ENCODE peak calls at places on chromosomes 7 and 10, in four cellular contexts. One of them, this sample, is unnamed.

GRCh38 chr10:112658900-112659328 is 211.9 kb downstream of the VTI1A start:
- DNase-seq in NCI-H2081: no peak
- DNase-seq in ELR: peak; percentile 47
- DNase-seq in Right ventricle myocardium superior: no peak
- DNase-seq in this sample: no peak

GRCh38 chr10:117694251-117694650 is 151.7 kb downstream of the EMX2 start:
- DNase-seq in NCI-H2081: no peak
- DNase-seq in ELR: no peak
- DNase-seq in Right ventricle myocardium superior: no peak
- DNase-seq in this sample: no peak

GRCh38 chr10:74337330-74338016 is 186.5 kb downstream of the ADK start:
- DNase-seq in NCI-H2081: no peak
- DNase-seq in ELR: peak; percentile 54
- DNase-seq in Right ventricle myocardium superior: no peak
- DNase-seq in this sample: no peak

GRCh38 chr7:86914468-86915054 is 144.9 kb downstream of the ELAPOR2 start:
- DNase-seq in NCI-H2081: peak; percentile 40
- DNase-seq in ELR: peak; percentile 32
- DNase-seq in Right ventricle myocardium superior: no peak
- DNase-seq in this sample: no peak

GRCh38 chr7:128120976-128121490 is 89.8 kb upstream of the LRRC4 start:
- DNase-seq in NCI-H2081: no peak
- DNase-seq in ELR: no peak
- DNase-seq in Right ventricle myocardium superior: no peak
- DNase-seq in this sample: no peak

GRCh38 chr7:131774419-131775220 is 218.2 kb upstream of the PODXL start:
- DNase-seq in NCI-H2081: no peak
- DNase-seq in ELR: no peak
- DNase-seq in Right ventricle myocardium superior: no peak
- DNase-seq in this sample: no peak

GRCh38 chr10:99779335-99779734 is 3.1 kb upstream of the ABCC2 start:
- DNase-seq in NCI-H2081: no peak
- DNase-seq in ELR: peak; percentile 93
- DNase-seq in Right ventricle myocardium superior: no peak
- DNase-seq in this sample: no peak

GRCh38 chr7:88787777-88788176 is 7.8 kb downstream of the TEX47 start:
- DNase-seq in NCI-H2081: no peak
- DNase-seq in ELR: no peak
- DNase-seq in Right ventricle myocardium superior: no peak
- DNase-seq in this sample: no peak

GRCh38 chr10:72079356-72079755 is 9.0 kb downstream of the SPOCK2 start:
- DNase-seq in NCI-H2081: peak; percentile 77
- DNase-seq in ELR: no peak
- DNase-seq in Right ventricle myocardium superior: no peak
- DNase-seq in this sample: no peak

GRCh38 chr10:13767721-13768178 is 181.0 kb downstream of the PRPF18 start:
- DNase-seq in NCI-H2081: no peak
- DNase-seq in ELR: no peak
- DNase-seq in Right ventricle myocardium superior: no peak
- DNase-seq in this sample: no peak

GRCh38 chr10:89861584-89862287 is 160.3 kb downstream of the KIF20B start:
- DNase-seq in NCI-H2081: no peak
- DNase-seq in ELR: peak; percentile 55
- DNase-seq in Right ventricle myocardium superior: no peak
- DNase-seq in this sample: peak; percentile 26

This sample was measured in NCI-H345.